ENCODE peak calls at places on chromosomes 5 and 9, in nine cellular contexts. One of them, this sample, is unnamed.

GRCh38 chr5:140251527-140251973 is 51.4 kb downstream of the PFDN1 start:
- DNase-seq in fibroblast of lung: peak
- DNase-seq in left ventricle myocardium inferior: no peak
- DNase-seq in uterus: no peak
- DNase-seq in heart left ventricle: no peak
- DNase-seq in body of pancreas: no peak
- DNase-seq in effector memory CD4-positive, alpha-beta T cell: peak
- DNase-seq in A549: peak
- DNase-seq in Peyer's patch: no peak
- DNase-seq in this sample: no peak

GRCh38 chr5:125874057-125874456 is 549.2 kb upstream of the GRAMD2B start:
- DNase-seq in left ventricle myocardium inferior: no peak
- DNase-seq in fibroblast of lung: no peak
- DNase-seq in A549: no peak
- DNase-seq in uterus: no peak
- DNase-seq in body of pancreas: no peak
- DNase-seq in Peyer's patch: no peak
- DNase-seq in heart left ventricle: no peak
- DNase-seq in effector memory CD4-positive, alpha-beta T cell: no peak
- DNase-seq in this sample: no peak

GRCh38 chr5:32753051-32753450 is 41.9 kb downstream of the NPR3 start:
- DNase-seq in Peyer's patch: no peak
- DNase-seq in heart left ventricle: no peak
- DNase-seq in fibroblast of lung: peak
- DNase-seq in uterus: no peak
- DNase-seq in body of pancreas: no peak
- DNase-seq in A549: no peak
- DNase-seq in effector memory CD4-positive, alpha-beta T cell: no peak
- DNase-seq in left ventricle myocardium inferior: no peak
- DNase-seq in this sample: no peak

GRCh38 chr5:177195307-177195952 is 61.9 kb downstream of the NSD1 start:
- DNase-seq in heart left ventricle: no peak
- DNase-seq in fibroblast of lung: peak
- DNase-seq in Peyer's patch: no peak
- DNase-seq in A549: no peak
- DNase-seq in body of pancreas: no peak
- DNase-seq in uterus: no peak
- DNase-seq in left ventricle myocardium inferior: no peak
- DNase-seq in effector memory CD4-positive, alpha-beta T cell: no peak
- DNase-seq in this sample: no peak

GRCh38 chr9:15513335-15513734 is 2.6 kb upstream of the PSIP1 start:
- DNase-seq in body of pancreas: no peak
- DNase-seq in A549: peak
- DNase-seq in effector memory CD4-positive, alpha-beta T cell: no peak
- DNase-seq in Peyer's patch: no peak
- DNase-seq in left ventricle myocardium inferior: no peak
- DNase-seq in heart left ventricle: no peak
- DNase-seq in fibroblast of lung: no peak
- DNase-seq in uterus: no peak
- DNase-seq in this sample: no peak

GRCh38 chr5:113381791-113382190 is 53.0 kb downstream of the TSSK1B start:
- DNase-seq in effector memory CD4-positive, alpha-beta T cell: no peak
- DNase-seq in A549: no peak
- DNase-seq in fibroblast of lung: peak
- DNase-seq in left ventricle myocardium inferior: no peak
- DNase-seq in heart left ventricle: no peak
- DNase-seq in Peyer's patch: no peak
- DNase-seq in body of pancreas: no peak
- DNase-seq in uterus: no peak
- DNase-seq in this sample: no peak

GRCh38 chr5:74767579-74767913 is 497 bp downstream of the NSA2 start:
- DNase-seq in uterus: no peak
- DNase-seq in effector memory CD4-positive, alpha-beta T cell: no peak
- DNase-seq in heart left ventricle: no peak
- DNase-seq in fibroblast of lung: peak
- DNase-seq in A549: peak
- DNase-seq in Peyer's patch: no peak
- DNase-seq in body of pancreas: peak
- DNase-seq in left ventricle myocardium inferior: no peak
- DNase-seq in this sample: peak

GRCh38 chr9:21656776-21657637 is 145.4 kb upstream of the MTAP start:
- DNase-seq in fibroblast of lung: peak
- DNase-seq in A549: no peak
- DNase-seq in body of pancreas: no peak
- DNase-seq in heart left ventricle: no peak
- DNase-seq in left ventricle myocardium inferior: no peak
- DNase-seq in effector memory CD4-positive, alpha-beta T cell: no peak
- DNase-seq in uterus: no peak
- DNase-seq in Peyer's patch: no peak
- DNase-seq in this sample: no peak

DNA sequence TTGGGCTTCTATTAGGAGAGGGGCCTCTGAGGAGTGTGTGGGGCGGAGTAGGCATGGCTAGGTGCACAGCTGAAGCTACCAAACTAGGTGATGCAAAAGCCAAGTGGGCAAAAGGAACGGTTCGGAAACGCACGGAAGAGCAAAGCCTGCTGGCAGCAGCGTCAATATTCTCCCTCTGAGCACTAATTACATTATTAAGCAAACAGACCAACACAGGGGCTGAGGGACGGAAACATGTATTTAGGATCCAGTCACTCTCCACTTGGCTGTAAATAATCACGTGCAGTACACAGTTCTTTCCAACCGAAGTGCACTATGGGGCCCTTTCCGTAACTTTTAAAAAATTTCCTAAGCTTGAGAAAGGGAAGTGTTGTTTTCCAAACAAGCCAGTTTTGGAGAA is 217.0 kb upstream of the TBCA start:
- DNase-seq in A549: no peak
- DNase-seq in Peyer's patch: no peak
- DNase-seq in body of pancreas: no peak
- DNase-seq in left ventricle myocardium inferior: no peak
- DNase-seq in heart left ventricle: no peak
- DNase-seq in effector memory CD4-positive, alpha-beta T cell: no peak
- DNase-seq in fibroblast of lung: no peak
- DNase-seq in uterus: no peak
- DNase-seq in this sample: no peak
- H3K27ac ChIP-seq in A549: no peak
- H3K27ac ChIP-seq in Peyer's patch: no peak
- H3K27ac ChIP-seq in body of pancreas: no peak
- H3K27ac ChIP-seq in left ventricle myocardium inferior: no peak
- H3K27ac ChIP-seq in heart left ventricle: no peak
- H3K27ac ChIP-seq in effector memory CD4-positive, alpha-beta T cell: no peak
- H3K27ac ChIP-seq in fibroblast of lung: no peak
- H3K27ac ChIP-seq in uterus: no peak
- H3K27ac ChIP-seq in this sample: no peak

GRCh38 chr9:121297414-121297813 is 29.5 kb downstream of the GSN start:
- DNase-seq in body of pancreas: no peak
- DNase-seq in uterus: no peak
- DNase-seq in A549: no peak
- DNase-seq in effector memory CD4-positive, alpha-beta T cell: no peak
- DNase-seq in left ventricle myocardium inferior: no peak
- DNase-seq in heart left ventricle: no peak
- DNase-seq in Peyer's patch: no peak
- DNase-seq in fibroblast of lung: no peak
- DNase-seq in this sample: no peak

GRCh38 chr9:121298016-121298538 is 30.1 kb downstream of the GSN start:
- DNase-seq in A549: no peak
- DNase-seq in heart left ventricle: no peak
- DNase-seq in Peyer's patch: peak
- DNase-seq in effector memory CD4-positive, alpha-beta T cell: no peak
- DNase-seq in fibroblast of lung: no peak
- DNase-seq in left ventricle myocardium inferior: no peak
- DNase-seq in uterus: no peak
- DNase-seq in body of pancreas: no peak
- DNase-seq in this sample: no peak

GRCh38 chr9:121294866-121295661 is 27.1 kb downstream of the GSN start:
- DNase-seq in A549: no peak
- DNase-seq in left ventricle myocardium inferior: peak
- DNase-seq in fibroblast of lung: no peak
- DNase-seq in uterus: peak
- DNase-seq in Peyer's patch: peak
- DNase-seq in effector memory CD4-positive, alpha-beta T cell: no peak
- DNase-seq in body of pancreas: peak
- DNase-seq in heart left ventricle: peak
- DNase-seq in this sample: no peak

GRCh38 chr9:121295662-121296191 is 27.8 kb downstream of the GSN start:
- DNase-seq in fibroblast of lung: no peak
- DNase-seq in A549: no peak
- DNase-seq in Peyer's patch: peak
- DNase-seq in left ventricle myocardium inferior: no peak
- DNase-seq in uterus: no peak
- DNase-seq in effector memory CD4-positive, alpha-beta T cell: no peak
- DNase-seq in heart left ventricle: no peak
- DNase-seq in body of pancreas: no peak
- DNase-seq in this sample: no peak

DNA sequence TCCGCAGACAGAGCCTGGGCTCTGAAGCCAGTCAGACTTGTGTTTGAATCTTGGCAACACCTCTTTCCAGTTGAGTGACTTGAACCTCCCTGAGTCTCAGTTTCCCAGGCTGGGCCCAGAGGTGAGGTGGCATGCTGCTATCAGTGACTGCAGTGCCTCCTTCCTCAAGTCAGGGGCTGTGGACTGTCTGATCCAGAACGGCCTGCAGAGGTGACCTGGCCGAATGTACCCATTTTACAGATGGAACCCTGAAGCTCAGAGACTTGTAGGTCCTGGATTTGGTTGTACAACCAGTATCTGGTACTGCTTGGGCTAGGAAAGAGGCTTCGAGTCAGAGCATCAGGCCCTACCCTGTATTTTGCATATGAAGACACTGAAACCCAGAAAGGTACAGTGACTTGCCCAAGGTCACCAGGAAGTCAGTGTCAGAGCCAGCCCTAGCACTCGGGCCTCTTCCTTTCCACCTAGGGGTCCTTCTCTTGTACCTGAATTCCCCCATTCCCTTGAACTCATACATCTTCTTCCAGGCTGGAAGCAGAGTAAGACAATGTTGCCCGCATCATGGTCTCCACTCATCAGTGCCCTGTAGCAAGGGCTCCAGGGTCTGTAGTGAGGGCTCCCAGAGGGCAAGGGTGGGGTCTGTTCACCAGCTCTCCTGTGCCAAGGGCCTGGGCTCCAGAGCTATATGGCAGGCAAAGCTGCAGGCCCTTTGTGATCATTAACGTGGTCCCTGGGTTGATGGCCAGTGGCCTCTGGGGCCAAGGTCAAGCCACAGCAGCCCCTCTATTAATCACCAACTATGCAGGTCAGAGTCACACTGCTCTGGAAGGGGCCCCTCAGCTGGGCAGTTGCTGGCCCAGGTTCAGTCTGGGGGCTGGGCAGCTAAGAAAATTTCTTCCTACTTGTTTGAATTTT is 28.5 kb downstream of the GSN start:
- DNase-seq in heart left ventricle: no peak
- DNase-seq in fibroblast of lung: no peak
- DNase-seq in effector memory CD4-positive, alpha-beta T cell: no peak
- DNase-seq in uterus: peak
- DNase-seq in A549: no peak
- DNase-seq in body of pancreas: no peak
- DNase-seq in left ventricle myocardium inferior: no peak
- DNase-seq in Peyer's patch: no peak
- DNase-seq in this sample: no peak
- H3K27ac ChIP-seq in heart left ventricle: peak
- H3K27ac ChIP-seq in fibroblast of lung: no peak
- H3K27ac ChIP-seq in effector memory CD4-positive, alpha-beta T cell: no peak
- H3K27ac ChIP-seq in uterus: peak
- H3K27ac ChIP-seq in A549: no peak
- H3K27ac ChIP-seq in body of pancreas: no peak
- H3K27ac ChIP-seq in left ventricle myocardium inferior: peak
- H3K27ac ChIP-seq in Peyer's patch: peak
- H3K27ac ChIP-seq in this sample: no peak

GRCh38 chr5:96283589-96283988 is 149.5 kb downstream of the PCSK1 start:
- DNase-seq in fibroblast of lung: no peak
- DNase-seq in A549: no peak
- DNase-seq in heart left ventricle: no peak
- DNase-seq in body of pancreas: no peak
- DNase-seq in uterus: no peak
- DNase-seq in effector memory CD4-positive, alpha-beta T cell: no peak
- DNase-seq in left ventricle myocardium inferior: no peak
- DNase-seq in Peyer's patch: no peak
- DNase-seq in this sample: no peak

GRCh38 chr5:96284727-96285389 is 148.2 kb downstream of the PCSK1 start:
- DNase-seq in uterus: no peak
- DNase-seq in body of pancreas: no peak
- DNase-seq in A549: no peak
- DNase-seq in heart left ventricle: no peak
- DNase-seq in Peyer's patch: no peak
- DNase-seq in left ventricle myocardium inferior: no peak
- DNase-seq in effector memory CD4-positive, alpha-beta T cell: no peak
- DNase-seq in fibroblast of lung: no peak
- DNase-seq in this sample: peak

GRCh38 chr5:96280946-96281393 is 152.1 kb downstream of the PCSK1 start:
- DNase-seq in body of pancreas: no peak
- DNase-seq in A549: no peak
- DNase-seq in fibroblast of lung: no peak
- DNase-seq in heart left ventricle: no peak
- DNase-seq in left ventricle myocardium inferior: no peak
- DNase-seq in Peyer's patch: no peak
- DNase-seq in effector memory CD4-positive, alpha-beta T cell: no peak
- DNase-seq in uterus: no peak
- DNase-seq in this sample: no peak

GRCh38 chr5:96279796-96280542 is 153.1 kb downstream of the PCSK1 start:
- DNase-seq in A549: peak
- DNase-seq in fibroblast of lung: peak
- DNase-seq in left ventricle myocardium inferior: no peak
- DNase-seq in heart left ventricle: no peak
- DNase-seq in effector memory CD4-positive, alpha-beta T cell: no peak
- DNase-seq in Peyer's patch: no peak
- DNase-seq in uterus: no peak
- DNase-seq in body of pancreas: no peak
- DNase-seq in this sample: no peak

DNA sequence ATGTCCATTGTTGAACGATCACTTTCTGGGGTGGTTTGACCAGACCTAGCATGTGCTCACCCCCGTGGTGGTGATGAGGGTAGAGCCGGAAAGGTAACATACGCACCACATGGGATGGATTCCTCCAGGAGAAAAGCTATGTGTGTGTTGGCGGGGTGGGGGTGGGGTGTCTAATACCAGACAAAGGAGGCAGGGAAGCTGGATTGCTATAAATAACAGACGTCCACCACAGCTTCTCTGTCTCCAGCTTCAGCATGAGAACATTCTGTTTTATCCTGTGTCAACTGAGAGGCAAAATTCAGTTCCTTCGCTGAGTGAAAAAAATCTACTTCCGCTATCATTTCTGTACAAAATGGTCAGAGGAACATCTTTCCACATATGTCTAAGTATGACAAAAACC is 151.0 kb downstream of the PCSK1 start:
- DNase-seq in fibroblast of lung: no peak
- DNase-seq in heart left ventricle: peak
- DNase-seq in body of pancreas: no peak
- DNase-seq in effector memory CD4-positive, alpha-beta T cell: no peak
- DNase-seq in Peyer's patch: no peak
- DNase-seq in uterus: no peak
- DNase-seq in left ventricle myocardium inferior: no peak
- DNase-seq in A549: no peak
- DNase-seq in this sample: no peak
- H3K27ac ChIP-seq in fibroblast of lung: no peak
- H3K27ac ChIP-seq in heart left ventricle: no peak
- H3K27ac ChIP-seq in body of pancreas: no peak
- H3K27ac ChIP-seq in effector memory CD4-positive, alpha-beta T cell: no peak
- H3K27ac ChIP-seq in Peyer's patch: no peak
- H3K27ac ChIP-seq in uterus: no peak
- H3K27ac ChIP-seq in left ventricle myocardium inferior: peak
- H3K27ac ChIP-seq in A549: no peak
- H3K27ac ChIP-seq in this sample: no peak

DNA sequence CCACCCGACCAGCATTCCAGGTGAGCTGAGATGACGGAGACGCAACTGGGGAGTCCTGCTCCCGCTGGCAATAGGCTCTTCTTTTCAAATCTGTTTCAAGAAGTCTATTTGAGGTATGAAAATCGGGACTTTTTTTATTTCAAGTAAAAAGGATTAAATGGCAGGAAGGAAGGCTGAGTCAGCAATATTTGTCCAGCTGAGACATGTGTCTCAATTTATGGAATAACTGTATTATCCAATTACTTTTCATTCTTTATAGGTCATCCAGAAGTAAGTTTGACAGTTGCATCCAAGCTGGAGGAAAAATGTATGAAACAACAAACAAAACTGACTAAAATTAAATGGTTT is 221.1 kb downstream of the NR2F1-AS1 start:
- DNase-seq in heart left ventricle: no peak
- DNase-seq in left ventricle myocardium inferior: no peak
- DNase-seq in effector memory CD4-positive, alpha-beta T cell: no peak
- DNase-seq in body of pancreas: no peak
- DNase-seq in A549: no peak
- DNase-seq in Peyer's patch: no peak
- DNase-seq in fibroblast of lung: no peak
- DNase-seq in uterus: no peak
- DNase-seq in this sample: no peak
- H3K27ac ChIP-seq in heart left ventricle: no peak
- H3K27ac ChIP-seq in left ventricle myocardium inferior: no peak
- H3K27ac ChIP-seq in effector memory CD4-positive, alpha-beta T cell: no peak
- H3K27ac ChIP-seq in body of pancreas: peak
- H3K27ac ChIP-seq in A549: peak
- H3K27ac ChIP-seq in Peyer's patch: no peak
- H3K27ac ChIP-seq in fibroblast of lung: peak
- H3K27ac ChIP-seq in uterus: no peak
- H3K27ac ChIP-seq in this sample: no peak

This sample was measured in small intestine.